ENCODE peak calls at places on chromosomes 12 and 14, in five cellular contexts. V is T-helper 22 cell, F is A549, J is left ventricle myocardium inferior, Y is sciatic nerve. R is an unnamed sample.

GRCh38 chr12:92136883-92137582 is 8.6 kb downstream of the BTG1 start:
- DNase-seq in V (no peak), F (peak; percentile 69), J (no peak), Y (no peak), R (no peak)

GRCh38 chr12:123801573-123802178 is 39.6 kb downstream of the DNAH10 start:
- DNase-seq in V (no peak), F (peak; percentile 43), J (no peak), Y (no peak), R (no peak)

GRCh38 chr12:111434680-111435338 is 29.1 kb downstream of the SH2B3 start:
- DNase-seq in V (peak; percentile 85), F (no peak), J (peak; percentile 76), Y (no peak), R (peak; percentile 80)

GRCh38 chr14:55088356-55088755 is 36.9 kb downstream of the MAPK1IP1L start:
- DNase-seq in V (no peak), F (no peak), J (no peak), Y (no peak), R (no peak)

GRCh38 chr12:82818276-82819035 is 131.8 kb downstream of the TMTC2 start:
- DNase-seq in V (no peak), F (no peak), J (no peak), Y (no peak), R (no peak)

GRCh38 chr12:12872139-12872933 is 19.0 kb upstream of the GPRC5A start:
- DNase-seq in V (no peak), F (peak; percentile 95), J (no peak), Y (no peak), R (no peak)

GRCh38 chr12:124422142-124422569 is 127.3 kb downstream of the RFLNA start:
- DNase-seq in V (no peak), F (peak; percentile 58), J (no peak), Y (no peak), R (no peak)

GRCh38 chr12:51013441-51013840 is 12.7 kb downstream of the SLC11A2 start:
- DNase-seq in V (no peak), F (no peak), J (no peak), Y (no peak), R (no peak)

GRCh38 chr14:54680636-54681035 is 113.7 kb downstream of the SAMD4A start:
- DNase-seq in V (no peak), F (no peak), J (no peak), Y (no peak), R (no peak)

GRCh38 chr12:88141774-88142609 is at the start of the genes CEP290 and TMTC3:
- DNase-seq in V (peak; percentile 93), F (peak; percentile 100), J (peak; percentile 93), Y (peak; percentile 95), R (peak; percentile 85)

GRCh38 chr12:61490732-61491498 is 769.3 kb upstream of the USP15 start:
- DNase-seq in V (no peak), F (no peak), J (no peak), Y (no peak), R (no peak)

GRCh38 chr12:56571131-56571530 is 49.5 kb downstream of the RBMS2 start:
- DNase-seq in V (no peak), F (no peak), J (no peak), Y (no peak), R (no peak)

GRCh38 chr12:65948320-65949008 is 124.2 kb downstream of the HMGA2 start:
- DNase-seq in V (no peak), F (peak; percentile 63), J (peak; percentile 57), Y (peak; percentile 89), R (no peak)

GRCh38 chr14:68191567-68192321 is 372.2 kb downstream of the RAD51B start:
- DNase-seq in V (no peak), F (peak; percentile 99), J (no peak), Y (no peak), R (no peak)

GRCh38 chr14:73261075-73261474 is 23.8 kb downstream of the PAPLN start:
- DNase-seq in V (no peak), F (no peak), J (no peak), Y (no peak), R (no peak)

GRCh38 chr12:27474344-27474743 is 27.8 kb downstream of the SMCO2 start:
- DNase-seq in V (no peak), F (no peak), J (no peak), Y (no peak), R (no peak)

GRCh38 chr14:53793790-53794560 is 162.7 kb downstream of the BMP4 start:
- DNase-seq in V (no peak), F (peak; percentile 74), J (peak; percentile 18), Y (no peak), R (no peak)

GRCh38 chr14:80211143-80212024 is at the start of gene DIO2:
- DNase-seq in V (no peak), F (peak; percentile 66), J (peak; percentile 56), Y (peak; percentile 62), R (no peak)

GRCh38 chr14:67704484-67705089 is 2.9 kb downstream of the RDH12 start:
- DNase-seq in V (no peak), F (peak; percentile 73), J (no peak), Y (no peak), R (no peak)

GRCh38 chr12:19529933-19530630 is 90.8 kb downstream of the AEBP2 start:
- DNase-seq in V (no peak), F (no peak), J (no peak), Y (no peak), R (no peak)

GRCh38 chr12:51924551-51925399 is 17.5 kb downstream of the ACVRL1 start:
- DNase-seq in V (no peak), F (no peak), J (no peak), Y (peak; percentile 34), R (no peak)

GRCh38 chr14:73717998-73718741 is 4.0 kb upstream of the PNMA1 start:
- DNase-seq in V (no peak), F (no peak), J (no peak), Y (no peak), R (no peak)

GRCh38 chr14:58200480-58200841 is 512 bp downstream of the ACTR10 start:
- DNase-seq in V (no peak), F (no peak), J (no peak), Y (no peak), R (no peak)

GRCh38 chr12:34404377-34405285 is 382.3 kb downstream of the ALG10 start:
- DNase-seq in V (no peak), F (no peak), J (peak; percentile 1), Y (peak; percentile 32), R (no peak)

GRCh38 chr12:386651-387050 is 2.5 kb downstream of the KDM5A start:
- DNase-seq in V (no peak), F (no peak), J (no peak), Y (no peak), R (no peak)

GRCh38 chr14:77086951-77087350 is 11.1 kb upstream of the CIPC start:
- DNase-seq in V (no peak), F (no peak), J (no peak), Y (no peak), R (no peak)

GRCh38 chr12:75634244-75635222 is 123.1 kb upstream of the KRR1 start:
- DNase-seq in V (no peak), F (no peak), J (no peak), Y (no peak), R (no peak)

GRCh38 chr12:99648183-99648582 is 630 bp downstream of the GARIN6 start:
- DNase-seq in V (no peak), F (no peak), J (no peak), Y (no peak), R (no peak)

GRCh38 chr12:21849878-21850277 is 75.4 kb upstream of the KCNJ8 start:
- DNase-seq in V (no peak), F (no peak), J (no peak), Y (no peak), R (no peak)

GRCh38 chr12:86727151-86727550 is 471.0 kb upstream of the MGAT4C start:
- DNase-seq in V (no peak), F (peak; percentile 47), J (no peak), Y (no peak), R (no peak)

GRCh38 chr14:44108601-44109000 is 398.5 kb downstream of the FSCB start:
- DNase-seq in V (no peak), F (no peak), J (no peak), Y (no peak), R (no peak)